ENCODE peak calls at places on chromosome 3, in seven cellular contexts. N, R, D, T, Q, H and V are unnamed samples.

GRCh38 chr3:42936157-42936981 is 30.4 kb downstream of the ZNF662 start:
- DNase-seq in N (peak), R (no peak), D (peak), T (peak), Q (peak), H (peak), V (peak)

GRCh38 chr3:9079674-9080073 is 116.4 kb upstream of the RAD18 start:
- DNase-seq in N (no peak), R (no peak), D (no peak), T (no peak), Q (no peak), H (no peak), V (no peak)

GRCh38 chr3:139378587-139378986 is 10.9 kb downstream of the COPB2 start:
- DNase-seq in N (no peak), R (no peak), D (no peak), T (no peak), Q (no peak), H (no peak), V (no peak)

GRCh38 chr3:156764761-156765160 is 61.4 kb upstream of the LEKR1 start:
- DNase-seq in N (no peak), R (no peak), D (no peak), T (no peak), Q (no peak), H (no peak), V (no peak)

GRCh38 chr3:48504051-48504946 is at the start of gene SHISA5:
- DNase-seq in N (peak), R (peak), D (peak), T (peak), Q (peak), H (peak), V (peak)

GRCh38 chr3:186854146-186854545 is 11.6 kb downstream of the ADIPOQ start:
- DNase-seq in N (no peak), R (no peak), D (no peak), T (no peak), Q (no peak), H (no peak), V (no peak)

GRCh38 chr3:112302881-112303761 is 9.1 kb upstream of the SLC9C1 start:
- DNase-seq in N (no peak), R (peak), D (no peak), T (no peak), Q (peak), H (peak), V (no peak)

GRCh38 chr3:141795719-141796435 is 32.7 kb downstream of the GRK7 start:
- DNase-seq in N (peak), R (no peak), D (peak), T (peak), Q (peak), H (peak), V (no peak)

GRCh38 chr3:12914075-12914474 is 72.7 kb upstream of the RPL32 start:
- DNase-seq in N (no peak), R (no peak), D (no peak), T (no peak), Q (no peak), H (no peak), V (no peak)

GRCh38 chr3:4438296-4438695 is 28.8 kb downstream of the SUMF1 start:
- DNase-seq in N (no peak), R (no peak), D (no peak), T (no peak), Q (no peak), H (no peak), V (peak)

GRCh38 chr3:59678042-59678707 is 628.4 kb upstream of the CFAP20DC start:
- DNase-seq in N (no peak), R (no peak), D (no peak), T (no peak), Q (no peak), H (no peak), V (no peak)

GRCh38 chr3:45778761-45779201 is 17.6 kb downstream of the SLC6A20 start:
- DNase-seq in N (no peak), R (no peak), D (no peak), T (no peak), Q (no peak), H (no peak), V (no peak)

GRCh38 chr3:49706456-49707112 is 12.9 kb downstream of the AMIGO3 start:
- DNase-seq in N (no peak), R (no peak), D (no peak), T (no peak), Q (no peak), H (no peak), V (no peak)

GRCh38 chr3:45208587-45208986 is 17.5 kb downstream of the TMEM158 start:
- DNase-seq in N (no peak), R (no peak), D (no peak), T (no peak), Q (no peak), H (no peak), V (no peak)

GRCh38 chr3:193240850-193241706 is at the start of gene PLAAT1:
- DNase-seq in N (peak), R (peak), D (peak), T (peak), Q (peak), H (peak), V (peak)

GRCh38 chr3:66615643-66616301 is 115.0 kb upstream of the LRIG1 start:
- DNase-seq in N (no peak), R (no peak), D (no peak), T (no peak), Q (no peak), H (peak), V (no peak)

GRCh38 chr3:187783098-187783497 is 37.8 kb upstream of the BCL6 start:
- DNase-seq in N (no peak), R (no peak), D (no peak), T (peak), Q (peak), H (peak), V (peak)

GRCh38 chr3:100042577-100042981 is 71.7 kb downstream of the FILIP1L start:
- DNase-seq in N (no peak), R (no peak), D (no peak), T (no peak), Q (peak), H (peak), V (no peak)

GRCh38 chr3:186700267-186700666 is 16.9 kb upstream of the KNG1 start:
- DNase-seq in N (no peak), R (no peak), D (no peak), T (no peak), Q (peak), H (no peak), V (no peak)

GRCh38 chr3:41199866-41200668 is 762 bp downstream of the CTNNB1 start:
- DNase-seq in N (no peak), R (peak), D (peak), T (peak), Q (peak), H (peak), V (peak)

GRCh38 chr3:181432992-181433391 is 278.7 kb upstream of the SOX2 start:
- DNase-seq in N (no peak), R (no peak), D (no peak), T (no peak), Q (no peak), H (no peak), V (no peak)

GRCh38 chr3:11720220-11721113 is 76.8 kb upstream of the VGLL4 start:
- DNase-seq in N (peak), R (peak), D (peak), T (peak), Q (peak), H (peak), V (peak)

GRCh38 chr3:46427929-46428833 is 21.1 kb downstream of the CCRL2 start:
- DNase-seq in N (no peak), R (no peak), D (no peak), T (no peak), Q (peak), H (peak), V (no peak)

DNA sequence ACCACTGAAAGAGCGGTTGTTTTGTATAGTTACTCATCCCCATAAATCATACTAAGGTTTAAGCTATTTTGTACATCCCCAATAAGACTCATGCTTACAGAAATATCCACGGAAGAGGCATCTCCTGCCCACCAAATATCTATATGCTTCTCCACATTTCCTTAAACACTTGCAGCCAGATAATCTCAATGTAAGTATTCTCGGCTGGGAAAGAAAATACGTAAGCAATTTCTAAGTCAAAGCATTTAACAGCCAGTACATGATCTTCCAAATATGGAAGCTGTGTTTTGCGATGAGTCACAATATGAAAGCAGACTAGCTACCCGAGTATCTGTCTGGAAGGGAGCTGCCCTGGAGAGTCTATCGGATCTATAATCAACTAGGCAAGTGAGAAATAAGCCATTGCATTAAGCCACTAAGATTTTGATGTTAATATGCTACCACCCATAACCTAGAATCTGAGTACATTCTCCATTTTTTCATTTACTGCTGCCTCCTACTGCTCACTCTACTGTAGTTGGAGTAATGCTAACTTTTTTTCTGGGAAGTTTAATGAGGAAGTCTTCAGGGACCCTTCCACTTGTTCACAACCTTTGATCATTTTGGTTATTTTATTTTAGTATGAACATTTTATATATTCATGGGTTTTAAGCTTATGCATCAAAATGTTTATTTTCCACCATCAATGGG is 26.9 kb upstream of the ZMAT3 start:
- DNase-seq in N (no peak), R (no peak), D (no peak), T (no peak), Q (peak), H (peak), V (no peak)
- TF ChIP-seq CTCF in N (no peak), R (no peak), D (no peak), T (no peak), Q (peak), H (peak), V (no peak)

GRCh38 chr3:196142674-196142988 is 60.7 kb upstream of the TFRC start:
- DNase-seq in N (no peak), R (no peak), D (no peak), T (no peak), Q (no peak), H (no peak), V (no peak)
- TF ChIP-seq CTCF in N (no peak), R (no peak), D (no peak), T (no peak), Q (no peak), H (no peak), V (no peak)

GRCh38 chr3:129492691-129493090 is 35.7 kb upstream of the RHO start:
- DNase-seq in N (no peak), R (no peak), D (no peak), T (no peak), Q (no peak), H (no peak), V (no peak)

GRCh38 chr3:129487183-129487867 is 41.1 kb upstream of the RHO start:
- DNase-seq in N (no peak), R (no peak), D (no peak), T (no peak), Q (no peak), H (no peak), V (no peak)

GRCh38 chr3:129490273-129490675 is 38.2 kb upstream of the RHO start:
- DNase-seq in N (peak), R (peak), D (peak), T (peak), Q (peak), H (peak), V (peak)

GRCh38 chr3:129493206-129493605 is 35.2 kb upstream of the RHO start:
- DNase-seq in N (peak), R (no peak), D (no peak), T (no peak), Q (no peak), H (no peak), V (no peak)

GRCh38 chr3:129491794-129492193 is 36.6 kb upstream of the RHO start:
- DNase-seq in N (peak), R (no peak), D (no peak), T (no peak), Q (no peak), H (no peak), V (no peak)
- TF ChIP-seq CTCF in N (no peak), R (no peak), D (no peak), T (no peak), Q (no peak), H (no peak), V (no peak)

GRCh38 chr3:128784228-128784627 is 58.2 kb downstream of the RAB7A start:
- DNase-seq in N (peak), R (peak), D (no peak), T (peak), Q (no peak), H (no peak), V (peak)
- TF ChIP-seq CTCF in N (peak), R (peak), D (no peak), T (peak), Q (peak), H (peak), V (no peak)